ENCODE peak calls at places on chromosome 10, in nine cellular contexts. C is aorta; Q is fibroblast of lung; S is mammary epithelial cell; G is tibial artery; I is Peyer's patch; O is GM23248; F is CD8-positive, alpha-beta T cell; X is transverse colon. D is an unnamed sample.

GRCh38 chr10:50622497-50623298 is 1.1 kb downstream of the SGMS1 start:
- DNase-seq in I (peak; percentile 74), O (peak; percentile 80), G (peak; percentile 73), S (no peak), X (peak; percentile 53), Q (peak; percentile 51), F (peak; percentile 47), C (peak; percentile 84), D (peak; percentile 42)

GRCh38 chr10:82742478-82742877 is 867.5 kb downstream of the NRG3 start:
- DNase-seq in G (no peak), I (no peak), Q (peak; percentile 11), S (peak; percentile 23), F (no peak), O (peak; percentile 48), X (no peak), C (no peak), D (no peak)

GRCh38 chr10:122765412-122765811 is 65.8 kb upstream of the C10orf120 start:
- DNase-seq in F (no peak), G (no peak), Q (no peak), I (no peak), S (no peak), C (no peak), X (no peak), O (no peak), D (no peak)

GRCh38 chr10:80187465-80188409 is 17.6 kb downstream of the ANXA11 start:
- DNase-seq in G (no peak), X (peak; percentile 83), C (peak; percentile 69), O (no peak), Q (no peak), I (peak; percentile 91), F (peak; percentile 83), S (no peak), D (no peak)

GRCh38 chr10:26480909-26481703 is 43.0 kb downstream of the APBB1IP start:
- DNase-seq in G (no peak), O (no peak), F (no peak), C (no peak), X (no peak), S (no peak), I (peak; percentile 69), Q (no peak), D (no peak)

GRCh38 chr10:75957321-75957720 is 525.9 kb downstream of the LRMDA start:
- DNase-seq in G (no peak), O (no peak), C (no peak), Q (no peak), X (no peak), I (no peak), S (no peak), F (no peak), D (no peak)

GRCh38 chr10:96700477-96701099 is 19.7 kb downstream of the PIK3AP1 start:
- DNase-seq in I (peak; percentile 92), G (no peak), X (peak; percentile 51), F (no peak), S (no peak), Q (no peak), C (no peak), O (no peak), D (no peak)

GRCh38 chr10:74921744-74922143 is 95.3 kb downstream of the KAT6B start:
- DNase-seq in G (no peak), X (no peak), C (no peak), S (no peak), I (no peak), Q (no peak), F (no peak), O (no peak), D (no peak)

GRCh38 chr10:14884082-14884481 is 5.4 kb downstream of the SUV39H2 start:
- DNase-seq in O (peak; percentile 3), F (no peak), X (no peak), C (no peak), G (no peak), S (no peak), I (no peak), Q (no peak), D (no peak)

GRCh38 chr10:29635711-29636144 is 957 bp upstream of the SVIL start:
- DNase-seq in Q (no peak), F (peak; percentile 21), S (peak; percentile 36), G (no peak), I (no peak), O (no peak), C (no peak), X (no peak), D (no peak)

GRCh38 chr10:3468919-3469638 is 296.5 kb upstream of the PITRM1 start:
- DNase-seq in X (peak; percentile 23), C (peak; percentile 78), F (no peak), I (no peak), O (peak; percentile 96), Q (peak; percentile 99), G (peak; percentile 80), S (peak; percentile 87), D (no peak)

DNA sequence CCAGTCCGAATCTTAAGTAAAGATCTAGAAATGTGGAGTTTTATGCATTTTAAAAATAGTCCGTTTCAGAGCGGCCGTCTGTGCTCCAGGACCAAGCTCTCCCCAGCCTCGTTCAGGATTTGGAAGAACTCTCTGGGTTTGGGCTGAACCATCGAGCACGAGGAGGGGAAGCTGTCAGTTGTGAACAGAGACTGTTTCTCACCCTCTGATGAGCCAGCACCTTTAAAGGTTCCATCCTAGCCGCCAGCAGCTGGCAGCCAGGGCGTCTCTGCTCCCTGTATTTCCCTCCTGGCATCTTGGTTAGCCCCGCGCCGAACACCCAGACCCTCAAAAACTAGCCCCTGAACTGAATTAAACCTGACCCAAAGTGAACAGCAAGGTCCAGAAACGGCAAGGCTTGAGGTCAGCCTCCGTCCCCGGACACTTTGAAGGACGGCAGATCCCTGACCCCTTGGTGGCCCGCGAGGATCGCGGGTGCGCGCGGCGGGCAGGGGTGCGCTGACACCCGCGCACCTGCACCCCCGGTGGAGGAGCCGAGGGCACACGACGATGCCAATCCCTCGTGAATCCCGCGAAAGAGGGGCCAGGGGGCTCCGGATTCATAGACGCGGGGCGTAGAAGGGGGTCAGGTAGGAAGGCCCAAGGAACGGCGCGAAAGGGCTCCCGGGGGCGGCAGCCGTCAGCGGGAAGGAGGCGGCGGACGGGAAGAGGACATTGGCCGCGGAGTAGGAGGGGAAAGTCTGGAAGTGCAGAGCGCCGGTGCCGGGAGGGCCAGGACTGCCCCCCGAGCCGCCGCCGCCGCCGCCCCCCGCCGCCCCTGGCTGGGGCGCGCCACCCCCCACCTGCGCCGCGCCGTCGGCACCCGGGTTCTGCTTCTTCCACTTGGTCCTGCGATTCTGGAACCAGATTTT is 2.8 kb downstream of the NKX1-2 start:
- DNase-seq in I (no peak), C (peak; percentile 51), Q (no peak), X (no peak), O (no peak), G (no peak), F (no peak), S (no peak), D (no peak)
- H3K27me3 ChIP-seq in I (no peaks in the 10 kb centered on the region), C (no peaks in the 10 kb centered on the region), Q (peaks cover 48% of the 10 kb centered on the region), X (peaks cover 96% of the 10 kb centered on the region), O (peaks cover 77% of the 10 kb centered on the region), G (peaks cover 80% of the 10 kb centered on the region), F (peaks cover 32% of the 10 kb centered on the region), S (no peaks in the 10 kb centered on the region), D (peaks cover 87% of the 10 kb centered on the region)

DNA sequence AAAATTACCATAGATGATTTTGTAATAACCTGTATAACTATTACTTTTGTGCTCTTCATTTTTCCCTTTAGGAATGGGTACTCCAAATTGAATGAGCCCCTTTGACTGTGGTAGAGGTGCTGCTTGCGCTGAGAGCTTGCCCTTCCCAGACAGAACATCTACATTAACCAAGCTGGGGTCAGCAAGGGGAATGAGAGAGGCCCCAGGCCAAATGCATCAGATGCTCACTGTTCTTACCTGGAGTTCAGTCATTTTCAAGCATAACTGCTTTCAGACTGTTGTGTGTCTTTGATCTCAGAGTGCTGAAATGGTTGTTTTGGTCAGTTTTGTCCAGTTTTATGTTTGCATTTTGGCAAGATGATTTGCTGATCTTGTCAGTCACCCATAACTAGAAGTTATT is 7.6 kb upstream of the STN1 start:
- DNase-seq in Q (no peak), S (no peak), O (no peak), C (no peak), X (no peak), I (no peak), F (no peak), G (no peak), D (no peak)
- H3K4me1 ChIP-seq in Q (no peaks in the 10 kb centered on the region), S (peaks cover 9% of the 10 kb centered on the region), O (no peaks in the 10 kb centered on the region), C (no peaks in the 10 kb centered on the region), X (peaks cover 40% of the 10 kb centered on the region), I (no peaks in the 10 kb centered on the region), F (peaks cover 6% of the 10 kb centered on the region), G (no peaks in the 10 kb centered on the region), D (peaks cover 9% of the 10 kb centered on the region)

GRCh38 chr10:132931258-132931657 is 11.1 kb downstream of the CFAP46 start:
- DNase-seq in S (no peak), O (no peak), I (no peak), F (no peak), X (no peak), G (no peak), C (no peak), Q (peak; percentile 4), D (no peak)
- H3K27me3 ChIP-seq in S (no peaks in the 10 kb centered on the region), O (no peaks in the 10 kb centered on the region), I (no peaks in the 10 kb centered on the region), F (no peaks in the 10 kb centered on the region), X (no peaks in the 10 kb centered on the region), G (peaks cover 2% of the 10 kb centered on the region), C (no peaks in the 10 kb centered on the region), Q (no peaks in the 10 kb centered on the region), D (no peaks in the 10 kb centered on the region)

GRCh38 chr10:110498087-110498981 is 627 bp downstream of the DUSP5 start:
- DNase-seq in I (peak; percentile 75), C (peak; percentile 88), X (peak; percentile 52), S (peak; percentile 29), F (peak; percentile 56), Q (peak; percentile 67), G (peak; percentile 74), O (peak; percentile 87), D (peak; percentile 64)

GRCh38 chr10:110497438-110498086 is at the start of gene DUSP5:
- DNase-seq in G (peak; percentile 96), X (peak; percentile 96), O (peak; percentile 99), C (peak; percentile 97), Q (peak; percentile 95), F (peak; percentile 93), S (peak; percentile 96), I (peak; percentile 97), D (peak; percentile 93)

GRCh38 chr10:110500515-110500905 is 2.8 kb downstream of the DUSP5 start:
- DNase-seq in S (peak; percentile 80), G (no peak), Q (peak; percentile 78), I (no peak), F (no peak), C (no peak), O (peak; percentile 87), X (no peak), D (no peak)

GRCh38 chr10:110499796-110500514 is 2.2 kb downstream of the DUSP5 start:
- DNase-seq in C (no peak), S (no peak), F (no peak), X (no peak), O (peak; percentile 51), I (no peak), G (no peak), Q (peak; percentile 62), D (no peak)

DNA sequence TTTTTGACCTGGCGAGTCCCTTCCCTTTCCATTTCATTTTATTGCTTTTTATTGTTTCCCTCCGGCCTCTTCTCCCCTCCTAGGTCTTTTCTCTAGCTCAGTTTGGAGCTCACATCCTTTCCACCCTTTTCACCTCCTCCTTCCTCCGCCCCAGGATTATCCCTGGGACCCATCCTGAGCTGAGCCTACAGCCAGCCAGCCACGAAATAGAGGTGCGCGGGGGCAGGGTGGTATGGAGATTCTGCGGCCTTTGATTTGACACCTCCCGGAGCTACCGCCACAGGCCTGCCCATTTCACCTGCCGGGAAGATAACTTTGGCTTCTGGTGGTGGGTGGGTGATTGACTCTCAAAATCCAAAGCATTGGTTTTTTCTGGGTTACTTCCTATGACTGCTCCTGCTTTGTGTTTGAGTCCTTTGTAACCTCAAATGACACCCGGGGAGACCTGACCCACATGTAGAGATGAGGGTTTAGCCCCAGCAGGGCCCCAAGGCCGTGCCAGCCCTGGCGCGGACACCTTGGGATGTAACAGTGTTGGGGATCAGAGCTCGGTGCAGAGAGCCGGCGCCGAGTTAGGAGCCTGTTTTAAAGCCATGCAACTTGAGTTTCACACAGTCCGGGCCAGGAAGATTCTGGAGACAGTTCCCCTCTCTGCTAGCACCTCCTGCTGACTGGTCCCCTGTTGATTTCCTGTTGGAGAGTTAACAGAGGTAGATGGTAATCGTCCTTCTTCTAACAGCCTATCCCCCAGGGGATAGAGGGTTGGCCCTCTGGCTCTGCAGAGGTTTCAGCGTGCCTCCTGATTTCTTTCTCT is 1.5 kb downstream of the DUSP5 start:
- DNase-seq in X (peak; percentile 64), C (peak; percentile 76), Q (peak; percentile 83), G (no peak), S (peak; percentile 75), O (peak; percentile 78), F (peak; percentile 38), I (peak; percentile 85), D (peak; percentile 39)
- H3K4me1 ChIP-seq in X (peaks cover 71% of the 10 kb centered on the region), C (no peaks in the 10 kb centered on the region), Q (peaks cover 19% of the 10 kb centered on the region), G (no peaks in the 10 kb centered on the region), S (peaks cover 53% of the 10 kb centered on the region), O (peaks cover 45% of the 10 kb centered on the region), F (peaks cover 57% of the 10 kb centered on the region), I (peaks cover 34% of the 10 kb centered on the region), D (peaks cover 44% of the 10 kb centered on the region)

D was measured in BE2C.